ENCODE peak calls at places on chromosomes 13 and 19, in six cellular contexts. I is AG04450, L is pancreas, S is foreskin keratinocyte, Z is activated B cell treated with CpG ODN at 0.5 μM for 24 hours, D is upper lobe of left lung. H is an unnamed sample.

GRCh38 chr19:11382898-11383705 is 1.0 kb downstream of the EPOR start:
- DNase-seq in D (peak), S (no peak), Z (peak), I (no peak), L (peak), H (no peak)

GRCh38 chr19:45477713-45478453 is 10.1 kb downstream of the FOSB start:
- DNase-seq in S (peak), Z (no peak), I (no peak), D (peak), L (no peak), H (no peak)

GRCh38 chr19:1153891-1154730 is 20.0 kb downstream of the SBNO2 start:
- DNase-seq in L (no peak), Z (no peak), D (peak), S (no peak), I (no peak), H (no peak)

GRCh38 chr19:41758846-41759245 is 3.5 kb downstream of the CEACAM6 start:
- DNase-seq in D (no peak), Z (no peak), L (no peak), I (no peak), S (no peak), H (no peak)

GRCh38 chr19:15296353-15296752 is 36.0 kb downstream of the BRD4 start:
- DNase-seq in L (no peak), Z (no peak), D (no peak), I (no peak), S (no peak), H (no peak)

GRCh38 chr13:50955807-50956206 is 46.2 kb downstream of the RNASEH2B start:
- DNase-seq in L (no peak), D (no peak), Z (no peak), I (no peak), S (no peak), H (no peak)

GRCh38 chr13:31765441-31765840 is 26.1 kb downstream of the RXFP2 start:
- DNase-seq in D (no peak), S (no peak), L (no peak), Z (no peak), I (peak), H (no peak)

GRCh38 chr19:11736696-11737095 is 2.0 kb downstream of the ZNF823 start:
- DNase-seq in L (no peak), S (peak), Z (peak), D (no peak), I (no peak), H (no peak)

GRCh38 chr13:66347718-66348117 is 882.4 kb downstream of the PCDH9 start:
- DNase-seq in D (no peak), S (peak), L (no peak), I (no peak), Z (no peak), H (no peak)

GRCh38 chr13:50016421-50016820 is 1.2 kb downstream of the KCNRG start:
- DNase-seq in L (no peak), S (no peak), D (no peak), I (no peak), Z (no peak), H (no peak)

GRCh38 chr19:48400018-48400742 is 6.7 kb downstream of the GRIN2D start:
- DNase-seq in L (no peak), S (peak), Z (peak), D (no peak), I (no peak), H (no peak)

GRCh38 chr13:31588923-31589322 is 150.4 kb upstream of the RXFP2 start:
- DNase-seq in Z (no peak), I (no peak), D (no peak), L (no peak), S (no peak), H (no peak)

GRCh38 chr13:42495256-42495655 is 78.7 kb upstream of the TNFSF11 start:
- DNase-seq in S (peak), I (no peak), L (no peak), Z (no peak), D (no peak), H (no peak)

GRCh38 chr19:44846455-44847143 is 502 bp downstream of the NECTIN2 start:
- DNase-seq in L (peak), I (no peak), Z (no peak), S (peak), D (no peak), H (peak)

GRCh38 chr19:37905936-37906867 is at the start of gene WDR87:
- DNase-seq in I (no peak), D (peak), S (peak), L (peak), Z (no peak), H (peak)

GRCh38 chr19:37907735-37908066 is 693 bp downstream of the SIPA1L3 start:
- DNase-seq in I (no peak), Z (no peak), D (no peak), S (no peak), L (no peak), H (no peak)

GRCh38 chr19:37909661-37910199 is 2.7 kb downstream of the SIPA1L3 start:
- DNase-seq in Z (no peak), D (no peak), L (no peak), I (no peak), S (no peak), H (no peak)

GRCh38 chr19:37903096-37903495 is 3.3 kb downstream of the WDR87 start:
- DNase-seq in S (no peak), I (no peak), L (no peak), D (no peak), Z (no peak), H (no peak)

GRCh38 chr19:37906868-37907734 is at the start of gene SIPA1L3:
- DNase-seq in I (peak), S (peak), D (peak), Z (peak), L (peak), H (peak)
- TF ChIP-seq CTCF in I (no peak), S (peak), D (no peak), Z (no peak), L (no peak), H (no peak)

DNA sequence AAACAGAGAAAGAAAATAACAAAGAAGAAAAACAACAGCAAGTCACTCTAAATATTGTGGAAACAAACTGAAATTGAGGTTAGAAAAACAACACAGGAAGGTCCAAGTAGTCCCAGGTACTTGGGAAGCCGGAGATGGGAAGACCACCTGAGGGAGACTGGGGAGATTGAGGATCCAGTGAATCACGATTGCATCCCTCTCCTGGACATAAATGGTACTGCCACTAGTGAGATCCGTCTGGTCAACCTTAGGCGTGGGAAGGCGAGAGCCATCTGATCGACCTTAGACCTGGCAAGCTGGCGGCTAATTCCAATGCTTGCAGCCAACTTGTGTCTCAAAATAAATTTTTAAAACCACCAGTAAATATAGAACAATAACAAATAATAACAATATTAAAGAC is 81.9 kb downstream of the ZNF726 start:
- DNase-seq in L (no peak), I (no peak), Z (no peak), D (no peak), S (no peak), H (no peak)
- TF ChIP-seq CTCF in L (no peak), I (peak), Z (no peak), D (peak), S (peak), H (peak)

GRCh38 chr19:30783212-30783611 is 411.0 kb downstream of the ZNF536 start:
- DNase-seq in Z (no peak), D (no peak), L (no peak), I (no peak), S (no peak), H (no peak)
- TF ChIP-seq CTCF in Z (no peak), D (no peak), L (no peak), I (no peak), S (no peak), H (no peak)

DNA sequence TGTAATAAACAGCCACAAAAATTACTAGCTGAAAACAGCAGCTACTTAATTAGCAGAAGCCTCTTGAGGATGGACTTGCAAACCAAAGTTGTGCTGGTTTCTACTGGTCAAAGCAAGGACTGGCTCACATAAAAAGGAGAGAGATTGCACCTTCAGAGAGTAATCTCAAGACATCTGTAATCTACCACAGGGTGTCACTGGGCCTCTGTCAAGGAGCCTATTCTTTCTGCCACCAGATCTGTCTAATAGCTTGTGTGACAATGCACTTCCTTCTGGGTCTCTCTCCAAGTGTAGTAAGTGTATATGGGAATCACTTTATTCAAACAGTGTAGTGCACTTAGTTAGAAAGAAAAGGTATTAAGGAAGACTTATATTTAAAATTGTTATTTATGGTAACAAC is 24.4 kb upstream of the ZNF561 start:
- DNase-seq in Z (no peak), I (no peak), D (no peak), L (no peak), S (no peak), H (no peak)
- TF ChIP-seq CTCF in Z (no peak), I (no peak), D (no peak), L (no peak), S (peak), H (no peak)